ENCODE peak calls at places on chromosomes 13 and 19, in five cellular contexts. R is BE2C, L is GM23338, Z is fibroblast of lung, Y is transverse colon. Q is an unnamed sample.

GRCh38 chr19:18741566-18742121 is 49.5 kb downstream of the COMP start:
- DNase-seq in L (no peak), Z (no peak), Y (peak; percentile 84), R (no peak), Q (no peak)

GRCh38 chr13:94280845-94281244 is 198.6 kb downstream of the DCT start:
- DNase-seq in L (no peak), R (no peak), Z (no peak), Y (no peak), Q (no peak)

GRCh38 chr19:35858311-35858710 is 1.6 kb downstream of the KIRREL2 start:
- DNase-seq in R (no peak), L (no peak), Y (no peak), Z (no peak), Q (no peak)

GRCh38 chr19:15379996-15380647 is 535 bp upstream of the AKAP8 start:
- DNase-seq in Z (peak; percentile 46), Y (peak; percentile 80), R (peak; percentile 69), L (peak; percentile 84), Q (no peak)

GRCh38 chr19:10431254-10431942 is 11.1 kb downstream of the PDE4A start:
- DNase-seq in Y (peak; percentile 61), Z (peak; percentile 39), R (no peak), L (peak; percentile 49), Q (no peak)

GRCh38 chr19:55099557-55100506 is 17.6 kb downstream of the PPP1R12C start:
- DNase-seq in Z (no peak), L (peak; percentile 79), Y (no peak), R (no peak), Q (no peak)

GRCh38 chr13:108407495-108407894 is 138.0 kb downstream of the TNFSF13B start:
- DNase-seq in Y (no peak), R (no peak), Z (no peak), L (no peak), Q (no peak)

GRCh38 chr13:74871671-74872070 is 610.3 kb downstream of the TBC1D4 start:
- DNase-seq in R (no peak), Z (no peak), Y (no peak), L (no peak), Q (no peak)

GRCh38 chr13:40648841-40649240 is 17.6 kb downstream of the FOXO1 start:
- DNase-seq in Z (no peak), Y (no peak), L (peak; percentile 49), R (no peak), Q (no peak)
- TF ChIP-seq CTCF in Z (no peak), Y (no peak), L (no peak), R (no peak), Q (no peak)

GRCh38 chr13:110232146-110232545 is 74.8 kb downstream of the COL4A1 start:
- DNase-seq in Y (no peak), L (no peak), R (no peak), Z (no peak), Q (no peak)

GRCh38 chr13:110234532-110234931 is 72.4 kb downstream of the COL4A1 start:
- DNase-seq in L (no peak), Z (no peak), Y (no peak), R (no peak), Q (no peak)

GRCh38 chr13:110232756-110233155 is 74.2 kb downstream of the COL4A1 start:
- DNase-seq in Z (no peak), L (no peak), Y (no peak), R (no peak), Q (no peak)

GRCh38 chr13:110233682-110234280 is 73.2 kb downstream of the COL4A1 start:
- DNase-seq in R (no peak), L (no peak), Z (no peak), Y (no peak), Q (no peak)

DNA sequence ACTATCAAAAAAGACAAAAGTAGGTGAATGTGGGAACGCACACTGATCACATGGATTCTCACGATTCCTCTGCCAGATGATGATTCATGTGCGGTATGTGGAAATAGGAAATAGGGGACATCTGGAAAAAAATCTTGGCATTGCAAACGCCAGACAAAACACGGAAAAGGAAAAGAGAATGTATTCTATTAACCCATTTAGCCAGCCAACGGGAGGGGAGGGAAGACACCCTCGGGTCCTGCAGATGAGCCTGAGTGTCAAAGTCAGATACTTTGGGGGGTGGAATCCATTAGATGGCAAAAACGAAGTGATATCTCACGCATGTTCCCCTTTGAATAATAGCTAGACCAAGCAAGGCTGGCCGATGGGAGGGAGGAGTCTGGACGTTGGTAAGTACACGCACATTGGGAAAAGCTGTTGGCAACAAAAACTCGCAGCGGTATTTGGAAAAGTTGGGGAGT is 73.7 kb downstream of the COL4A1 start:
- DNase-seq in L (no peak), Z (peak; percentile 65), R (no peak), Y (no peak), Q (no peak)
- TF ChIP-seq CTCF in L (no peak), Z (no peak), R (no peak), Y (no peak), Q (no peak)

GRCh38 chr13:45700971-45701900 is 884 bp upstream of the CBY2 start:
- DNase-seq in Z (no peak), R (no peak), L (no peak), Y (no peak), Q (no peak)
- TF ChIP-seq CTCF in Z (no peak), R (peak; percentile 29), L (peak; percentile 49), Y (no peak), Q (no peak)

GRCh38 chr13:44989071-44989889 is at the start of the genes GPALPP1 and NUFIP1:
- DNase-seq in L (peak; percentile 99), Y (peak; percentile 94), R (peak; percentile 92), Z (peak; percentile 95), Q (peak; percentile 95)
- TF ChIP-seq CTCF in L (no peak), Y (peak; percentile 17), R (no peak), Z (no peak), Q (no peak)

GRCh38 chr19:2488942-2489731 is 13.2 kb downstream of the GADD45B start:
- DNase-seq in Y (peak; percentile 73), L (peak; percentile 75), Z (peak; percentile 40), R (peak; percentile 77), Q (no peak)
- TF ChIP-seq CTCF in Y (no peak), L (peak; percentile 7), Z (no peak), R (no peak), Q (no peak)

GRCh38 chr13:85709072-85709471 is 90.1 kb downstream of the SLITRK6 start:
- DNase-seq in L (no peak), Z (no peak), R (no peak), Y (no peak), Q (no peak)

GRCh38 chr13:85709721-85710120 is 89.5 kb downstream of the SLITRK6 start:
- DNase-seq in R (no peak), Z (no peak), Y (no peak), L (no peak), Q (no peak)

GRCh38 chr13:85710545-85710944 is 88.7 kb downstream of the SLITRK6 start:
- DNase-seq in L (no peak), Y (no peak), Z (no peak), R (no peak), Q (no peak)
- TF ChIP-seq CTCF in L (no peak), Y (no peak), Z (no peak), R (no peak), Q (no peak)

DNA sequence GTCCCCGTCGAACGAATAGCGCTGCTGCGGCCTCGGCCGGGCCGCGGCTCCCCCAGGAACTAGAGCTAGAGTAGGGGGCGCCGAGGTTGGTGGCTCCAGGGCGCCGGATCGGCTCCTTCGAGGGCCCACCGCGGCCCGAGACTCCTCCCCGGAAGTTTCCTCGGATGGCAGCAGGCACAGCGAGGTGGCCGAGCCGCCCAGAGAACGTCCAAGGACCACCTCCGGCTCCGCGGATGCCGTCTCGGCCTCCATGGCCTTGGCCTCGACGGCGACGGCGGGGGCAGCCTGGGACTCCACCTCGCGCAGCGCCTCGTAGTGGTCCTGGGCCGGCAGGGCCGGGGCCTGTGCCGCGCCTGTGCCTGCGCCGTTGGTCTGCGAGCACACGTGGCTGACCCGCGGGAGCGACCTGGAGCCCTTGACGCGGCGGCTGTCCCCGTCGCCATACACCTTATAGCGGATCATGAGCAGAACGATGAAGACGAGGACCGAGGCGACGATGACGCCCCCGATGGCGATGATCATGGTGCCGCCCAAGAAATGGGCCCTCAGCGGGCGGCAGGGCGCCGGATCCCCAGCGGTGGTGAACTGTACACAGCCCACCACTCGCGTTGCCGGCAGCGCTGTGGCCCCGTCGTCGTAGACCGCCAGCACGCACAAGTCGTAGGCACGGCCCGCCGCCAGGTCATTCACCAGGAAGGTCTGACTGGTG is 11.8 kb downstream of the IFNL1 start:
- DNase-seq in Z (no peak), Y (no peak), L (peak; percentile 74), R (no peak), Q (no peak)
- TF ChIP-seq CTCF in Z (no peak), Y (no peak), L (no peak), R (no peak), Q (no peak)

DNA sequence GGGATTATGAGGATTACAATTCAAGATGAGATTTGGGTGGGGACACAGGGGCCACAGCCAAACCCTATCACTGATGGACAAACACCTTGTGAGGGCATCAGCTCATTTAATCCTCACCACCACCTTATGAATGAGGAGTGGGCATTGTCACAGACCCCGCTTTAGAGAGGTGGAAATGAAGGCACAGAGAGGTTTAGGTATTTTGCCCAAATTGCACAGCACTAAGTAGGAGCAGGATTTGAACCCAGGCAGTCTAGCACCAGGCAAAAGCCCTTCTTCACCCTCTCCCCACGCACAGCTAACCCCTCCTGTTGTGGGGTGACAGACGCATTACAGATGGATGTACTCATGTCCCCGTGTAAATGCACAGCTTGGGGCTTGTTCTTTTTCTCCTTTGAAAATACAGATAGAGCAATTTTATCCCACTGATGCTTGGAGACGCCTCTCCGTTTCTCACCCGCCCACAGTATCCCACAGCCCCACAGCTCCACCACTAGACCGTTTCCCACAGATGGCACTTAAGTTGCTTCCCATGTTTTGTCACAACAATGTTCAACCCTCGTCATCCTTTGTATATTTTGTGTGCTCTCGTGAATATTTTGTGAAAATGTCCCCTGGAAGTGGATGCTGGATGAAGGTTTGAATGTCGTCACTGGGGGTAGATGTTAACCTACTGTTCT is 48.2 kb downstream of the ANKRD10 start:
- DNase-seq in Z (no peak), R (no peak), L (no peak), Y (no peak), Q (no peak)
- TF ChIP-seq CTCF in Z (no peak), R (no peak), L (no peak), Y (no peak), Q (no peak)

Q was measured in omental fat pad.